ENCODE peak calls at places on chromosomes 3 and 15, in nine cellular contexts. S is GM10248, G is H9, E is Panc1, R is heart right ventricle, K is HFFc6, I is gastrocnemius medialis, M is adrenal gland, O is astrocyte. H is an unnamed sample.

GRCh38 chr15:47887181-47887580 is 169.9 kb downstream of the SEMA6D start:
- DNase-seq in M (no peak), S (no peak), E (no peak), I (no peak), R (no peak), K (no peak), G (no peak), O (no peak), H (no peak)

GRCh38 chr3:60053518-60054265 is 1003.9 kb upstream of the CFAP20DC start:
- DNase-seq in G (no peak), S (no peak), K (no peak), I (no peak), M (no peak), E (no peak), R (no peak), O (peak), H (no peak)

GRCh38 chr3:49104427-49105291 is at the start of gene QARS1:
- DNase-seq in E (no peak), S (peak), K (peak), I (peak), G (peak), O (peak), R (peak), M (peak), H (peak)

GRCh38 chr15:72118400-72118978 is at the start of gene SENP8:
- DNase-seq in K (no peak), M (no peak), G (no peak), S (peak), I (no peak), O (no peak), R (no peak), E (no peak), H (no peak)

GRCh38 chr15:52786436-52787122 is 3.6 kb downstream of the ONECUT1 start:
- DNase-seq in O (no peak), G (peak), M (no peak), E (no peak), S (no peak), K (no peak), I (no peak), R (no peak), H (no peak)

GRCh38 chr3:143206955-143207337 is 87.4 kb downstream of the CHST2 start:
- DNase-seq in G (no peak), K (no peak), O (no peak), R (no peak), E (no peak), I (no peak), M (no peak), S (no peak), H (no peak)

GRCh38 chr15:41490355-41490754 is 3.3 kb upstream of the ITPKA start:
- DNase-seq in G (no peak), M (no peak), S (peak), I (no peak), E (peak), O (peak), K (peak), R (no peak), H (peak)

GRCh38 chr15:70486451-70487379 is 276.6 kb downstream of the UACA start:
- DNase-seq in K (peak), E (no peak), I (no peak), G (no peak), O (peak), M (peak), R (no peak), S (peak), H (peak)

GRCh38 chr3:62938583-62938982 is 63.4 kb upstream of the CADPS start:
- DNase-seq in O (no peak), E (no peak), R (no peak), M (no peak), G (no peak), S (no peak), I (no peak), K (no peak), H (no peak)

GRCh38 chr3:194314669-194315068 is 36.5 kb downstream of the CPN2 start:
- DNase-seq in O (no peak), R (no peak), E (no peak), S (no peak), I (no peak), M (no peak), G (no peak), K (no peak), H (no peak)

GRCh38 chr15:25136119-25136518 is 181.3 kb downstream of the SNRPN start:
- DNase-seq in R (no peak), G (no peak), I (no peak), O (no peak), E (no peak), K (no peak), S (no peak), M (peak), H (no peak)

GRCh38 chr3:29764603-29765254 is 483.9 kb downstream of the RBMS3 start:
- DNase-seq in E (peak), K (peak), R (peak), M (peak), I (no peak), O (peak), G (no peak), S (no peak), H (no peak)

GRCh38 chr3:15404767-15405166 is 22.6 kb downstream of the METTL6 start:
- DNase-seq in I (no peak), G (no peak), O (no peak), S (peak), K (no peak), E (no peak), R (no peak), M (no peak), H (no peak)

GRCh38 chr3:149567307-149567861 is 90.4 kb downstream of the WWTR1 start:
- DNase-seq in E (no peak), I (no peak), M (no peak), S (no peak), G (no peak), K (no peak), R (no peak), O (no peak), H (no peak)

GRCh38 chr3:188209740-188210139 is 55.8 kb downstream of the LPP start:
- DNase-seq in I (no peak), R (no peak), M (no peak), O (peak), K (no peak), G (no peak), E (no peak), S (no peak), H (no peak)

GRCh38 chr3:14242490-14243311 is 64.1 kb downstream of the LSM3 start:
- DNase-seq in K (no peak), G (no peak), O (no peak), I (no peak), R (no peak), E (no peak), S (no peak), M (no peak), H (no peak)

GRCh38 chr3:182501861-182502260 is 291.4 kb upstream of the ATP11B start:
- DNase-seq in O (peak), K (no peak), R (no peak), I (no peak), S (no peak), E (no peak), M (no peak), G (no peak), H (no peak)

GRCh38 chr15:29208352-29208751 is 61.3 kb downstream of the NSMCE3 start:
- DNase-seq in S (no peak), E (no peak), K (no peak), I (no peak), R (no peak), M (no peak), O (no peak), G (no peak), H (no peak)

GRCh38 chr3:163327086-163327485 is 1751.2 kb downstream of the SI start:
- DNase-seq in R (no peak), S (no peak), E (no peak), M (no peak), K (no peak), G (no peak), I (no peak), O (no peak), H (no peak)

GRCh38 chr15:96328101-96328958 is 2.2 kb upstream of the NR2F2 start:
- DNase-seq in G (no peak), I (no peak), R (no peak), O (peak), M (no peak), S (no peak), E (no peak), K (no peak), H (no peak)

GRCh38 chr15:96325579-96326331 is 4.7 kb upstream of the NR2F2 start:
- DNase-seq in R (no peak), G (no peak), K (peak), S (no peak), E (no peak), M (no peak), O (peak), I (no peak), H (no peak)

GRCh38 chr15:96329403-96329981 is 1.0 kb upstream of the NR2F2 start:
- DNase-seq in R (no peak), E (no peak), M (no peak), S (no peak), G (no peak), O (peak), I (no peak), K (no peak), H (peak)

GRCh38 chr15:96326551-96327154 is 3.8 kb upstream of the NR2F2 start:
- DNase-seq in R (no peak), K (peak), E (no peak), I (peak), M (no peak), S (no peak), O (peak), G (peak), H (peak)

DNA sequence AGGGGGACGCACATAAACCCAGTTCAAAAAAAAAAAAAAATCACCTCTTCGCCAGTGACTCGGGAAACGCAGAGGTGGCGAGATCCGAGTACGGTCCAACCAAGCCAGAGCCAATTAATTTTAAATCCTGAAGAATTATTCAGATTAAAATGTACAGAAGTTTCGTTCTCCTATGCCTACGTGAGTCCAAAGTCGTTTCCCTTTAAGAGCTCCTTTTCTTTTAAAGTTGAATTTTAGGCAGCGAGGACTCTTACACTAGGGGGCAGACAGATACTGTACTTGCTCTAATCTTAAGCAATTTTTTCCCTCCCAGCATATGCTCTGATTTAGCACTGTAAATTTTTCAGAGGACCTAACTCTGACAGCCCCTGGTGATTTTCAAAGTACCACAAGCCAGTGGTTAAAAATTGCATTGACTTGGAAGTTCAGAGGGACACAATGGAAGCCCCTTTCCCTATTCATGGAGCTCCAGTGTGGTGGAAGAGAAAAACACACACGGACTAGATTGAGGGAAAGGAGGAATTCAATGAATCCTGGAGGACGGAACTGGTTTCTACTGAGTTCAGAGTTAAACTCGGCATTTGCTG is 3.3 kb upstream of the NR2F2 start:
- DNase-seq in I (no peak), E (no peak), K (peak), R (no peak), O (peak), S (no peak), M (no peak), G (peak), H (peak)
- TF ChIP-seq CTCF in I (peak), E (peak), K (peak), R (peak), O (peak), S (no peak), M (peak), G (peak), H (peak)

DNA sequence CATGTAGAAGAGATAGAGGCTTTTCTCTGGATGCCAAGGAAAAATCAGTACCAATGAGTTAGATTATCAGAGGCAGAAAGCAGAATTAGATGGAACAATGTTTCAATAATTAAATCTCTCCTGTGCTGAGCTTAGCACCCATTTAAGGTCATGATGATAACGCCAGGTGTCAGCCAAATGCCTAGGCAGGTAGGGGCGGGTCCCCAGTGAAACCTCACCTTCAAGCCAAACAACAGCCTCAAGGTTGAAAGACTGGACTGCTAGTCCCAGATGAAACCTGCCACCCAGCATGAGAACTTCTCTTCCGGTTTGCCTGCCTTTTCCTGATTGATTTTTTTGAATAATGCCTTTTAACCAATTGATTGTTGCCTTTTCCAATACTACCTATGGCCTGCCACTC is 363.0 kb downstream of the PLOD2 start:
- DNase-seq in G (no peak), I (no peak), O (no peak), M (no peak), R (no peak), K (no peak), E (no peak), S (no peak), H (no peak)
- TF ChIP-seq CTCF in G (no peak), I (no peak), O (no peak), M (no peak), R (no peak), K (no peak), E (no peak), S (no peak), H (no peak)

DNA sequence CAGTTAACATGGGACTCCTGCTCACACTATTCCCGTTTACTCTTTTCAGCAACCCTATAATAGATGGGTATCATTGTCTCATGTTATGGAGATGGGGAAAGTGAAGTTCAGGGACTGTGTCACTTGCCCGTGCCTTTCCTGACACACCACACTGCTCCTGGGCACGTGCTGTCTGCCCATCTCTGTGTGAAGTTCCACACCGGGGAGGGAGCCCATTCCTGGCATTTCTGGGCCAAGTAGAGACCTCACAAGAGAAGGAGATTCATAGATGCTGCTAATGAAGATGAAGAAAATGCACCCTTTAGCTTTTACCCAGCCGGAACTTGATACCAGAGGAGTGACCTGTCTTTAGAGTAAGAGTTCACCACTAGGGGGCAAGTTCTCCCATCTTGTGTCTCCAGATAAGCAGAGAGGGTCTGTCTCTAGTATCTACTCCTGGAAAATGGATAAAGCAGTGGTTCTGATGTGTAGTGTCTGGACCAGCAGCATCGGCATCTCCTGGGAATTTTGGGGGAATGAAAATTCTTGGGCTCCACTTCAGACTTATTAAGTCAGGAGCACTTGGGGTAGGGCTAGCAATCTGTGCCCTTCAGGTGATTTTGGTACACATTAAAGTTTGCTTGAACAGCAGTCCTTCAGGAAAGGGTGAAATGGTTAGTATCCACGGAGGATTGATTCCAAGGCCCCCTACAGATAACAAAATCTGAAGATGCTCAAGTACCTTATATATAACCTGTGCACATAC is 2.0 kb upstream of the TOPBP1 start:
- DNase-seq in S (peak), G (peak), K (peak), O (peak), E (no peak), R (no peak), I (no peak), M (peak), H (peak)
- TF ChIP-seq CTCF in S (peak), G (peak), K (peak), O (peak), E (peak), R (peak), I (peak), M (peak), H (peak)

DNA sequence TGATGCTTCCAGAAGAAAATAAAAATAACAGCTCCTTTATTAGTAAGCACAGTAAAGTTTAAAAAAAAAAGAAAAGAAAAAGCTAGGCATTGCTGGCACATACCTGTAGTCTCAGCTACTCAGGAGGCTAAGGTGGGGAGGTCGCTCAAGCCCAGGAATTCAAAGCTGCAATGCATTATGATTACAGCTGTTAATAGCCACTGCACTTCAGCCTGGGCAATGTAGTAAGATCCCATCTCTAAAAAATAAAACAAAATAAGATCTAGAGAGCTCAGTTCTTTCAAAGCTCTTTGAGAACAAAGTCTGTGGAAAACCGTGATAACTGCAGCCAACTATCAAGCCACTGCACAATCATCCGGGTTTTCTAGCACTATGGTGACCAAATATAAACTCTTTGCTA is 212.2 kb downstream of the ZMAT3 start:
- DNase-seq in S (no peak), E (no peak), R (no peak), O (no peak), K (no peak), I (no peak), G (no peak), M (no peak), H (no peak)
- TF ChIP-seq CTCF in S (no peak), E (no peak), R (no peak), O (no peak), K (no peak), I (no peak), G (no peak), M (no peak), H (no peak)

DNA sequence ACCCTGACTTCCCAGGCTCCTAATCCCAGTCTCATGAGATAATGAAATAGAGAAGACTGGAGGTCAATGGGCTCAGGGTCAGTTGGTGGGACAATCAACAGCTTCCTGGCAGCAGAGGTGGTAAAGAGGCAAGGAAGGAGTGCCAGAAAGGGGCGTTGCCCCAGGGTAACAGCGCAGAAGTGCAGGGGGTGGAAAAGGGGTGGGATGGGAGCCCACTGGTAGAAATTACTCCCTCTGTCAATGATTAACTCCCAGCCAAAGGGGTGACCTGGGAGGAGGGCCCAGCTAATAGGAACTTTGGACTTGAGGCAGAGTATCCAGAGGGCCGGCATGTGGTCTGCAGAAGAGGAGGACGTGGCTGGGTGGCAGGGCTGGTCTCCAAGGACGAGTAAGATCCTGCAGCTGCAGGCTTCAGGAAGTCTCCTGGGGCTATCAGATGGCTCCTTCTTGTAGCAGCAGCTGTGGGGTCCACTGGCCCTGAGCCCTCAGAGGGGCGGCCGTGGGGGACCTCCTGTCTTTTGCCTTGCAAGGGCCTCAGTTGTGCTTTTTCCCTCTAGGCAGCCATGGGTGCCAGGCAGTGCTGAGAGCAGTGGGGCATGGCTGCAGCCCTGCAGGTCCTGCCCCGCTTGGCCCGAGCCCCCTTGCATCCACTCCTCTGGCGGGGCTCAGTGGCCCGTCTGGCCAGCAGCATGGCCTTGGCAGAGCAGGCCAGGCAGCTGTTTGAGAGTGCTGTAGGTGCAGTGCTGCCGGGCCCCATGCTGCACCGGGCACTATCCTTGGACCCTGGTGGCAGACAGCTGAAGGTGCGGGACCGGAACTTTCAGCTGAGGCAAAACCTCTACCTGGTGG is 2.3 kb downstream of the GLYCTK start:
- DNase-seq in R (no peak), G (no peak), M (no peak), E (no peak), O (no peak), I (no peak), S (no peak), K (no peak), H (no peak)
- TF ChIP-seq CTCF in R (no peak), G (peak), M (no peak), E (no peak), O (no peak), I (no peak), S (no peak), K (peak), H (no peak)

DNA sequence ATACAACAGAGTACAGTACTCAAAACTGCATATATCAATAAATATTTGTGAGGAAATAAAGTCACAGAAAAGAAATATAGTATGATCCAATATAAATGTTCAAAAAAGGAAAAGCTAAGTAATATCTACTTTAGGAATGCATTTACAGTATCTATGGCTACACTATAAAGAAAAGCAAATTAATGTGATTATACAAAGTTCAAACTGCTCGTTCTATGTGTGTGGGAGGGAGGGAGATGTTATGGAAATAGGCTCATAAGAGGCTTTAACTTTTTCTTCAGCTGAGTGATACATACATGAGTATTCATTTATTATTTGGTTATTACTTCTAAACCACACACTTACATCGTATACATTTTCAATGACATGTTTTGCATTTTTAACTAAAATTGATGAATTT is 377.7 kb upstream of the AGTR1 start:
- DNase-seq in M (no peak), K (no peak), E (no peak), S (no peak), O (no peak), R (no peak), G (no peak), I (no peak), H (no peak)
- TF ChIP-seq CTCF in M (no peak), K (no peak), E (no peak), S (no peak), O (no peak), R (no peak), G (no peak), I (no peak), H (no peak)

GRCh38 chr15:68379759-68380290 is 52.1 kb downstream of the ITGA11 start:
- DNase-seq in I (no peak), S (no peak), K (no peak), O (no peak), E (no peak), G (peak), R (no peak), M (no peak), H (no peak)
- TF ChIP-seq CTCF in I (no peak), S (no peak), K (no peak), O (no peak), E (no peak), G (no peak), R (no peak), M (no peak), H (no peak)

H was measured in GM13977.